ENCODE peak calls at places on chromosomes 2 and 18, in four cellular contexts. L is neuronal stem cell, B is H9, M is mesendoderm. Q is an unnamed sample.

GRCh38 chr2:59664946-59665345 is 888.5 kb downstream of the BCL11A start:
- DNase-seq in L (no peak), B (no peak), M (no peak), Q (no peak)

GRCh38 chr2:12931211-12931844 is 214.6 kb downstream of the TRIB2 start:
- DNase-seq in L (no peak), B (no peak), M (peak), Q (peak)

GRCh38 chr2:201070966-201071304 is 536 bp downstream of the HYCC2 start:
- DNase-seq in L (no peak), B (no peak), M (peak), Q (no peak)

GRCh38 chr2:31235504-31235902 is 1.6 kb downstream of the EHD3 start:
- DNase-seq in L (no peak), B (no peak), M (peak), Q (peak)

GRCh38 chr2:64140665-64141064 is 3.6 kb downstream of the PELI1 start:
- DNase-seq in L (no peak), B (no peak), M (no peak), Q (no peak)

GRCh38 chr18:3611313-3612038 is 161.5 kb downstream of the TGIF1 start:
- DNase-seq in L (no peak), B (no peak), M (no peak), Q (peak)

GRCh38 chr18:59265246-59266018 is 7.8 kb downstream of the RAX start:
- DNase-seq in L (no peak), B (peak), M (peak), Q (no peak)

GRCh38 chr2:1686784-1687105 is 57.6 kb downstream of the PXDN start:
- DNase-seq in L (no peak), B (no peak), M (no peak), Q (peak)

GRCh38 chr2:170005702-170006101 is 172.2 kb upstream of the MYO3B start:
- DNase-seq in L (no peak), B (peak), M (peak), Q (no peak)

GRCh38 chr2:211447545-211447944 is 891.1 kb downstream of the CPS1 start:
- DNase-seq in L (no peak), B (no peak), M (no peak), Q (no peak)

GRCh38 chr2:128591841-128592822 is 273.5 kb upstream of the HS6ST1 start:
- DNase-seq in L (no peak), B (peak), M (no peak), Q (no peak)

GRCh38 chr2:62038980-62039771 is 133.7 kb downstream of the COMMD1 start:
- DNase-seq in L (no peak), B (no peak), M (no peak), Q (peak)

GRCh38 chr2:66587216-66587615 is 152.3 kb downstream of the MEIS1 start:
- DNase-seq in L (no peak), B (peak), M (peak), Q (peak)

GRCh38 chr18:7924616-7925015 is 357.5 kb downstream of the PTPRM start:
- DNase-seq in L (no peak), B (no peak), M (peak), Q (no peak)

GRCh38 chr2:9814129-9814868 is 29.0 kb upstream of the TAF1B start:
- DNase-seq in L (no peak), B (no peak), M (no peak), Q (no peak)

GRCh38 chr2:76330865-76331264 is 620.1 kb upstream of the GCFC2 start:
- DNase-seq in L (no peak), B (no peak), M (no peak), Q (no peak)

GRCh38 chr2:109326306-109326705 is 197.3 kb downstream of the SH3RF3 start:
- DNase-seq in L (no peak), B (no peak), M (no peak), Q (no peak)

GRCh38 chr18:22171839-22172582 is 2.6 kb downstream of the GATA6 start:
- DNase-seq in L (no peak), B (no peak), M (no peak), Q (no peak)

GRCh38 chr2:110948027-110948687 is 172.6 kb upstream of the BCL2L11 start:
- DNase-seq in L (no peak), B (no peak), M (no peak), Q (no peak)

GRCh38 chr2:47534179-47534919 is 131.4 kb downstream of the MSH2 start:
- DNase-seq in L (peak), B (no peak), M (peak), Q (peak)

GRCh38 chr2:10305254-10305635 is 2.5 kb downstream of the HPCAL1 start:
- DNase-seq in L (no peak), B (no peak), M (no peak), Q (no peak)

GRCh38 chr2:54644236-54644635 is 79.2 kb upstream of the EML6 start:
- DNase-seq in L (no peak), B (no peak), M (no peak), Q (no peak)

GRCh38 chr2:199468561-199469513 is 11.1 kb upstream of the SATB2 start:
- DNase-seq in L (peak), B (peak), M (peak), Q (no peak)

GRCh38 chr2:26519396-26519991 is 41.6 kb upstream of the OTOF start:
- DNase-seq in L (no peak), B (no peak), M (peak), Q (no peak)

GRCh38 chr2:1651131-1652066 is 92.9 kb downstream of the PXDN start:
- DNase-seq in L (no peak), B (no peak), M (no peak), Q (no peak)

GRCh38 chr2:54597153-54597827 is 126.2 kb upstream of the EML6 start:
- DNase-seq in L (no peak), B (no peak), M (no peak), Q (peak)

GRCh38 chr18:9147440-9148238 is 11.1 kb downstream of the ANKRD12 start:
- DNase-seq in L (no peak), B (peak), M (peak), Q (peak)

GRCh38 chr2:71469403-71470398 is 16.3 kb downstream of the DYSF start:
- DNase-seq in L (no peak), B (no peak), M (peak), Q (no peak)

GRCh38 chr2:36562245-36562644 is 35.7 kb downstream of the FEZ2 start:
- DNase-seq in L (no peak), B (no peak), M (peak), Q (peak)

DNA sequence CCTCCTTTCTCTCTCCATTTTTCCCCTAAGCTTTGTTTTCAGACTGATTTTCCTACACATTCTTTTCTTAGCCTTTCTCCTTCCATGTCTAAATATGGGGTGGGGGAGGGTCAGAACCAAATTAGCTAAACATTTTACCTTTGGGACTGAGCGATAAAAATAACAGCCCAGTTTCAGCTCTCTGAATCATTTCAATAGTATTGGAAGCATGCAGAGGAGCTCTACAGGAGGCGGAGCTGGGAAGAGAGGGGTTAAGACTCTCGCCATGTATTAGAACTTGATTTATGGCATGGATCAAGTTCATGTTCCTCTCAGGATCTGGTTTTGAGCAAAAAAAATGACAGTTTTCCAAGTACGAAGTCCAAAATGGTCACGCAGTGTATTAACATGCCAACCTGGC is 109.1 kb downstream of the CPO start:
- DNase-seq in L (no peak), B (no peak), M (peak), Q (peak)
- H2BK15ac ChIP-seq in L (no peak), B (no peak), M (peak), Q (no peak)

GRCh38 chr2:231715988-231716616 is 7.8 kb downstream of the PTMA start:
- DNase-seq in L (no peak), B (no peak), M (peak), Q (peak)
- H2BK15ac ChIP-seq in L (peak), B (no peak), M (no peak), Q (peak)

DNA sequence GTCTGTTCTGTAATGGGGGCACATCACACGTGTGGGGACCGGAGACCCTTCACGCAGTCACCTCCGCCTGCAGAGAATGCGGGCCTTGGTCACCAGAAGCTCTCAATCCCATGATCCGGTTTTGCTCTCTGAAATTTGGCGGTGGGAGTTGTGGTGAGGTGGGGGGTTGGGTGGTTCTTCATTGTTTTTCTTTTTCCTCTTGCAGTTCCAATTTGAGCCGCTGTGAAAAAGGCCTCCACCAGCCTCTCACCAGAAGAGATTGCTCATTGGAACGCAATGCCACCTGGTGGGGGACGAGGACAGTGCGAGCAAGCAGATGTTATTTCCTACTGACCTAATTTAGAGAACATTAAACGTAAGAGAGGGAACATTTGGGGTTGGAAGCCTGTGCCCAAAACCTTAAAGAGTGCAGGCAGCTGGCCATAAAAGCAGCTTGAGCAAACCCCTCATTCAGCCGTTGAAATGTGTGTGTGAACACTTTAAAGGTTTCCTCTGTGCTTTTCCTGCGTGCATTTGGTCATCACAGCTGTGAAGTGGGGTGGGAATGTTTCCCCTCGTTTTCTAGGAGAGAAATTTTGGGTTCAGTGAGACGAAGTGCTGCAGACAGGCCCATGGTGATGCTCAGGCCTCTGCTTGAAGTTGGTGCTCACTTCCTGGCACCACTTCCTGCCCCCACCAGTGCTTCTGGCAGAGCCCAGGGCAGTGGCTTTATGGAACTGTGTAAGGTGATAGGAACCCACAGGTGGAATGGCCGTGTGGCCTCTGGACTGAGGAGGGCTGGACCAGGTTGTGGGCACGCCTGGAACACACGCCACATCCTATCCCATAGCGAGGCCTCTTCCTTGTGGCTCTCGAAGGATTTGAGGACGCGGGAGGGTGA is 61.7 kb downstream of the ZCCHC2 start:
- DNase-seq in L (peak), B (peak), M (peak), Q (peak)
- H2BK15ac ChIP-seq in L (no peak), B (no peak), M (no peak), Q (no peak)

GRCh38 chr2:43131051-43131889 is 95.1 kb downstream of the ZFP36L2 start:
- DNase-seq in L (no peak), B (peak), M (peak), Q (peak)
- H2BK15ac ChIP-seq in L (peak), B (no peak), M (no peak), Q (peak)

DNA sequence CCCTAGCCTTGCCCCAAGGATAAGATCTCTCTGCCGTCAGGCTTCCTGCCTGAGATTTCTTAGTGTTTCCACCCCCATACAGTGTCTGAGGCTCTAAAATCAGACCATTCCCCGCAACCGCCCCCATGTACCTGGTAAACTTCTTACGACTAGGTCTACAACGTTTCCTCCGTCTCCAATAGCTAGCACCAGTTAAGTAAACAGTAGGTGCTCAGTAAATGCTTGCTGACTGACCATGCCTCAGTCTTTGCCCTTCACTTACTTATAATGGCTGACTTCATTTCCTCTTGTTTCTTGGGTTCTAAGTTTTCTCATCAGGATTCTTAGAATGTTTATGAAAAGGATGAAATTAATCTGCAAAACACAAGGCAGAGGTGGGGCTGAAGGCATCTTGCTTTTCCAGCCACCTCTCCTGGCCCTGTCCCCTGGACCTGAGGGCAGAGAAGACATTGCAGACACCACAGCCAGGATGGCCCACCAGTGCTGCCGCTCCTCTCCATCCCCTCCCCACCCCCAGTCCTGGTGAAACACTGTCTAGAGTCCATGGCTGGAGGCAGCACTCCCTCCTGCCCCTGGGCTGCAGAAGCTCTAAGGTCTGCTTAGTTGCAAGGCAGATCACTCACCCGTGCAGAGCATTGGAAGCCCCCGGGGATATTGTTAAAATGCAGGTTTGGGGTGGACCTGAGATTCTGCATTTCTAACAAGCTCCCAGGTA is 16.9 kb downstream of the TMEM37 start:
- DNase-seq in L (no peak), B (no peak), M (no peak), Q (no peak)
- H2BK15ac ChIP-seq in L (no peak), B (no peak), M (no peak), Q (no peak)

Q was measured in IMR-90.